ENCODE peak calls at places on chromosomes 13 and 19, in six cellular contexts. C is effector memory CD4-positive, alpha-beta T cell; B is LHCN-M2; J is brain pericyte; A is transverse colon; Z is KBM-7. U is an unnamed sample.

GRCh38 chr13:19090495-19090894 is 91.1 kb downstream of the TUBA3C start:
- DNase-seq in C (no peak), B (no peak), J (no peak), A (no peak), Z (no peak), U (no peak)

GRCh38 chr19:50514346-50515167 is 844 bp upstream of the ASPDH start:
- DNase-seq in C (no peak), B (no peak), J (no peak), A (no peak), Z (no peak), U (no peak)

GRCh38 chr19:2728783-2729387 is 7.7 kb upstream of the DIRAS1 start:
- DNase-seq in C (no peak), B (no peak), J (no peak), A (no peak), Z (no peak), U (no peak)

GRCh38 chr13:27283906-27284523 is 13.4 kb downstream of the RASL11A start:
- DNase-seq in C (no peak), B (peak; percentile 43), J (no peak), A (peak; percentile 21), Z (peak; percentile 36), U (no peak)

GRCh38 chr19:2166741-2167738 is 3.3 kb downstream of the DOT1L start:
- DNase-seq in C (no peak), B (peak; percentile 44), J (no peak), A (peak; percentile 82), Z (no peak), U (no peak)

GRCh38 chr13:42894765-42895181 is 97.3 kb downstream of the EPSTI1 start:
- DNase-seq in C (no peak), B (peak; percentile 94), J (peak; percentile 84), A (no peak), Z (no peak), U (peak; percentile 29)

GRCh38 chr13:99894835-99895427 is 76.6 kb downstream of the ZIC5 start:
- DNase-seq in C (no peak), B (peak; percentile 0), J (no peak), A (peak; percentile 18), Z (no peak), U (no peak)

GRCh38 chr19:47414469-47414868 is 4.9 kb downstream of the MEIS3 start:
- DNase-seq in C (no peak), B (no peak), J (no peak), A (no peak), Z (peak; percentile 56), U (no peak)

GRCh38 chr19:3283886-3284657 is 59.6 kb downstream of the CELF5 start:
- DNase-seq in C (no peak), B (no peak), J (no peak), A (no peak), Z (no peak), U (no peak)

GRCh38 chr19:49763230-49763629 is at the start of gene TSKS:
- DNase-seq in C (no peak), B (no peak), J (no peak), A (no peak), Z (no peak), U (no peak)

GRCh38 chr13:30186644-30187431 is 120.5 kb downstream of the KATNAL1 start:
- DNase-seq in C (no peak), B (no peak), J (no peak), A (no peak), Z (no peak), U (no peak)

GRCh38 chr13:62908321-62908720 is 1492.7 kb upstream of the PCDH20 start:
- DNase-seq in C (no peak), B (no peak), J (no peak), A (no peak), Z (no peak), U (no peak)

GRCh38 chr13:77306458-77306857 is 20.4 kb downstream of the MYCBP2 start:
- DNase-seq in C (no peak), B (no peak), J (no peak), A (no peak), Z (no peak), U (no peak)

GRCh38 chr19:40521276-40521675 is 54.5 kb downstream of the SPTBN4 start:
- DNase-seq in C (no peak), B (peak; percentile 23), J (no peak), A (no peak), Z (peak; percentile 44), U (no peak)

GRCh38 chr13:74443623-74444022 is 309.4 kb upstream of the KLF12 start:
- DNase-seq in C (no peak), B (peak; percentile 77), J (peak; percentile 24), A (no peak), Z (no peak), U (no peak)

GRCh38 chr19:7188682-7189629 is 105.3 kb downstream of the INSR start:
- DNase-seq in C (no peak), B (no peak), J (no peak), A (no peak), Z (no peak), U (peak; percentile 95)

GRCh38 chr19:10417598-10418280 is 2.6 kb upstream of the PDE4A start:
- DNase-seq in C (no peak), B (no peak), J (no peak), A (no peak), Z (peak; percentile 32), U (no peak)

GRCh38 chr13:58151452-58151851 is 519.9 kb downstream of the PCDH17 start:
- DNase-seq in C (no peak), B (no peak), J (no peak), A (no peak), Z (no peak), U (no peak)

GRCh38 chr19:35295792-35296462 is 4.0 kb downstream of the MAG start:
- DNase-seq in C (no peak), B (no peak), J (no peak), A (peak; percentile 16), Z (peak; percentile 49), U (no peak)

GRCh38 chr19:1269478-1270167 is 491 bp downstream of the CIRBP start:
- DNase-seq in C (peak; percentile 75), B (peak; percentile 88), J (no peak), A (peak; percentile 89), Z (peak; percentile 76), U (no peak)

GRCh38 chr13:91609353-91609752 is 210.9 kb downstream of the GPC5 start:
- DNase-seq in C (no peak), B (no peak), J (peak; percentile 16), A (no peak), Z (no peak), U (no peak)